ENCODE peak calls at places on chromosomes 2 and 18, in seven cellular contexts. R is IMR-90, S is H1, H is HepG2, A is K562, U is A549, O is GM12878. F is an unnamed sample.
A peak's percentile ranks its signal among the peaks of the same experiment; 100 is the strongest.

GRCh38 chr2:56183643-56184499 is at the start of gene CCDC85A:
- DNase-seq in S (peak; percentile 36), U (peak; percentile 81), O (no peak), R (peak; percentile 55), A (peak; percentile 90), H (peak; percentile 46), F (peak; percentile 87)

GRCh38 chr2:64482765-64483504 is 29.0 kb downstream of the LGALSL start:
- DNase-seq in A (no peak), O (no peak), U (no peak), S (no peak), R (no peak), H (no peak), F (peak; percentile 41)

GRCh38 chr2:9950521-9951271 is 797 bp upstream of the GRHL1 start:
- DNase-seq in O (no peak), A (peak; percentile 70), R (no peak), S (no peak), H (no peak), U (no peak), F (no peak)

GRCh38 chr2:232463701-232464533 is 8.0 kb downstream of the ALPI start:
- DNase-seq in A (no peak), H (no peak), S (no peak), U (no peak), R (no peak), O (no peak), F (peak; percentile 5)

GRCh38 chr2:9774266-9774665 is 69.0 kb upstream of the TAF1B start:
- DNase-seq in A (no peak), R (no peak), O (no peak), H (no peak), S (no peak), U (no peak), F (no peak)

GRCh38 chr2:25204190-25204838 is 35.9 kb upstream of the POMC start:
- DNase-seq in U (no peak), R (no peak), S (no peak), O (no peak), H (no peak), A (no peak), F (no peak)

GRCh38 chr2:85539361-85540130 is 578 bp downstream of the MAT2A start:
- DNase-seq in A (peak; percentile 86), S (no peak), H (peak; percentile 59), U (peak; percentile 83), O (peak; percentile 36), R (peak; percentile 61), F (peak; percentile 75)

GRCh38 chr2:160076935-160077334 is 14.5 kb upstream of the PLA2R1 start:
- DNase-seq in A (no peak), O (no peak), H (no peak), U (no peak), S (no peak), R (no peak), F (no peak)

GRCh38 chr2:120227111-120227991 is 4.2 kb upstream of the TMEM185B start:
- DNase-seq in H (peak; percentile 72), A (no peak), U (no peak), O (no peak), S (no peak), R (no peak), F (no peak)

GRCh38 chr18:67265464-67266245 is 250.9 kb downstream of the DSEL start:
- DNase-seq in H (no peak), S (no peak), U (no peak), A (no peak), R (peak; percentile 79), O (no peak), F (no peak)

GRCh38 chr18:50183556-50183955 is 11.4 kb downstream of the MYO5B start:
- DNase-seq in R (peak; percentile 31), H (peak; percentile 25), S (no peak), U (no peak), O (no peak), A (no peak), F (no peak)

GRCh38 chr2:199778655-199779054 is 72.3 kb downstream of the FTCDNL1 start:
- DNase-seq in A (no peak), R (no peak), U (no peak), S (no peak), O (no peak), H (no peak), F (no peak)

GRCh38 chr2:120826260-120826648 is 90.6 kb downstream of the GLI2 start:
- DNase-seq in H (no peak), R (no peak), S (no peak), A (no peak), U (no peak), O (no peak), F (peak; percentile 53)

GRCh38 chr2:234596696-234597575 is 100.1 kb upstream of the ARL4C start:
- DNase-seq in O (no peak), R (no peak), U (no peak), S (peak; percentile 13), H (no peak), A (no peak), F (no peak)
- H3K4me1 ChIP-seq in O (no peaks in the 10 kb centered on the region), R (peaks cover 17% of the 10 kb centered on the region), U (no peaks in the 10 kb centered on the region), S (peaks cover 12% of the 10 kb centered on the region), H (no peaks in the 10 kb centered on the region), A (no peaks in the 10 kb centered on the region), F (no peaks in the 10 kb centered on the region)

GRCh38 chr2:217959723-217960122 is 43.1 kb downstream of the TNS1 start:
- DNase-seq in O (no peak), U (no peak), H (no peak), A (no peak), S (no peak), R (peak; percentile 31), F (no peak)

GRCh38 chr2:217956895-217957457 is 45.8 kb downstream of the TNS1 start:
- DNase-seq in R (no peak), H (no peak), A (no peak), U (no peak), O (no peak), S (no peak), F (no peak)

GRCh38 chr2:217958889-217959235 is 43.9 kb downstream of the TNS1 start:
- DNase-seq in S (no peak), H (no peak), R (no peak), A (no peak), U (no peak), O (no peak), F (no peak)

GRCh38 chr2:217960351-217960750 is 42.4 kb downstream of the TNS1 start:
- DNase-seq in S (no peak), O (no peak), H (no peak), U (no peak), R (no peak), A (no peak), F (no peak)

DNA sequence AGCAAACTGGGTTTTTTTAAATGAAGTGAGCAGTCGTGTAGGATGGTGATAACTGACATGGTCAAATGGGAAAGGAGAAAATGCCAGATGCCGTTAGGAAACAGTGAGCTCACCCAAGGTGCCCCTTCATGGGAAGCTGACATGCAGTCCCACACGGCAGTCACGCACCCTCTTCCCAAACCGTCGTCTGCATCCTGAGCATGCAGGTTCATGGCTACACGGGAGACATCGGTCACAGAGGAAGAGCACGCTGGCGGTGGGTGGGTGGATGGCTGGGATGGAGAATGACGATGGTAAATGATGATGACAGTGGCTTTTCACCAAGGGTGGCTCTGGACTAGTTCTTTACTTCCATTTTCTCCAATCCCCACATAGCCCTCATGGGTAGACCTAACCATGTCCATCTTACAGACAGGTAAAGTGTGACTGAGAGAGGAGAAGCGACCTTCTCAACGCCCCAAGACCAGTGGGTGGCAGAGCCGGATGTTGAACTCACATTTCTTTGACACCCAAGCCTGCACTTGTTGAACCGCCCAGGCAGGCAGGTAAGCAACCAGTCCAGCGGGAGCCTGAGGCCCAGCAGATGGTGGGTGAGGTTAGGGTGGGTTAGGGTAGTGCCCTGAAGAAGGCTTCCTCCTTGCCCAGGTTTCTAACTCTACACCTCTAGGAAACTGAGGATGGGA is 44.4 kb downstream of the TNS1 start:
- DNase-seq in U (no peak), A (no peak), R (no peak), S (no peak), H (no peak), O (no peak), F (no peak)
- TF ChIP-seq RFX5 in U (no peak), A (no peak), R (no peak), S (no peak), H (no peak), O (no peak), F (no peak)

GRCh38 chr2:237743561-237744269 is 54.9 kb upstream of the RBM44 start:
- DNase-seq in U (no peak), A (no peak), S (no peak), O (no peak), H (peak; percentile 97), R (peak; percentile 63), F (no peak)

GRCh38 chr2:237745250-237745613 is 53.3 kb upstream of the RBM44 start:
- DNase-seq in O (no peak), H (no peak), S (no peak), U (no peak), R (no peak), A (no peak), F (no peak)

GRCh38 chr2:237743024-237743423 is 55.6 kb upstream of the RBM44 start:
- DNase-seq in H (no peak), A (no peak), S (no peak), O (no peak), R (no peak), U (no peak), F (no peak)

GRCh38 chr2:237744613-237745249 is 53.8 kb upstream of the RBM44 start:
- DNase-seq in H (peak; percentile 62), S (peak; percentile 23), U (peak; percentile 67), R (peak; percentile 54), O (no peak), A (peak; percentile 75), F (peak; percentile 92)

DNA sequence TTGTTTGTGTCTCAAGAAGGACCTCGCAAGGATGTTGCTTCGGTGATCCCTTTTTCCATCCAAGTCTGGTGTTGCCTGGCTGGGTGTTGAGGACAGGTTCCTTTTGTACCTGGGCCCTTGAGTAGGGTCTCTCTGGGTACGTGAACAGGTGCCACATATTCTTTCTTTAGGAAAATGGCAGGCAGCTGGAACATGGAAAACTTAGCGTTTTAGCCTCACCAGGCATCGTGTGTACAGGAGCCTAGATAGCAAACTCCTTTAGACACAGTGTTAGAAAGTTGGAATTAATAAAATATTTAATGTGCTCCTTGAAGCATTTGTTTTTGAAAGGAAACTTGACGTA is 54.3 kb upstream of the RBM44 start:
- DNase-seq in S (no peak), R (no peak), H (no peak), O (no peak), A (no peak), U (no peak), F (no peak)
- H3K4me1 ChIP-seq in S (peaks cover 7% of the 10 kb centered on the region), R (peaks cover 14% of the 10 kb centered on the region), H (peaks cover 54% of the 10 kb centered on the region), O (no peaks in the 10 kb centered on the region), A (peaks cover 4% of the 10 kb centered on the region), U (peaks cover 23% of the 10 kb centered on the region), F (peaks cover 10% of the 10 kb centered on the region)

DNA sequence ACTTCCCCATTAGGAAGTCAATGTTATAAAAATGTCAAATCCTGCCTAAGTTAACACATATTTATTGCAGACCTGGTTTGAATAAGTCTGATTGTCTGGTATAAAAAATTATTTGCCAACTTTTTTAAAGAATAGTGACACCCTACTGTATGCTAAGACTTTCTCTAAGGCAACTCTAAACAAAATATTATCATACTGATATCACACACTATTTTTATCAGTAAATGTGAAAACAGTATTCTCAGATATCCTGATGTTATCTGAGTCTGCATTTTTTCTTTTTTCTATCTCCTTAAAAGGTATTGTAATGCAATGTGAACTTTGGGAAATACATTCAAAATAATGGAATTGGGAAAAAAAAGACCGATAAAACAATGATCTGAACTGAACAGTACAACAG is 127.1 kb downstream of the DOCK10 start:
- DNase-seq in H (no peak), R (peak; percentile 38), U (no peak), O (no peak), S (no peak), A (no peak), F (no peak)
- TF ChIP-seq RFX5 in H (no peak), R (no peak), U (no peak), O (no peak), S (no peak), A (no peak), F (no peak)

F was measured in SK-N-SH.